ENCODE peak calls at places on chromosomes 11 and 22, in five cellular contexts. R is left ventricle myocardium inferior, G is upper lobe of right lung, F is OCI-LY7, O is fibroblast of lung. P is an unnamed sample.

GRCh38 chr11:93651052-93651451 is 10.4 kb upstream of the CEP295 start:
- DNase-seq in R (no peak), G (no peak), F (no peak), O (no peak), P (no peak)

GRCh38 chr22:48049116-48049515 is 1286.7 kb downstream of the TBC1D22A start:
- DNase-seq in R (no peak), G (no peak), F (no peak), O (no peak), P (no peak)

GRCh38 chr11:74418509-74418895 is 20.3 kb upstream of the PGM2L1 start:
- DNase-seq in R (no peak), G (no peak), F (no peak), O (peak; percentile 68), P (no peak)

GRCh38 chr11:43558556-43559127 is 121.9 kb upstream of the HSD17B12 start:
- DNase-seq in R (no peak), G (no peak), F (no peak), O (no peak), P (no peak)

GRCh38 chr22:20549232-20549841 is 41.9 kb downstream of the MED15 start:
- DNase-seq in R (no peak), G (no peak), F (no peak), O (no peak), P (peak; percentile 28)

GRCh38 chr22:40175571-40176105 is 2.1 kb upstream of the TNRC6B start:
- DNase-seq in R (no peak), G (no peak), F (no peak), O (no peak), P (no peak)

GRCh38 chr11:57214494-57214893 is 22.6 kb downstream of the APLNR start:
- DNase-seq in R (no peak), G (no peak), F (no peak), O (peak; percentile 69), P (no peak)

GRCh38 chr11:82523141-82523540 is 210.5 kb downstream of the FAM181B start:
- DNase-seq in R (no peak), G (no peak), F (no peak), O (no peak), P (no peak)

GRCh38 chr11:65625628-65626342 is 10.2 kb downstream of the PCNX3 start:
- DNase-seq in R (peak; percentile 70), G (peak; percentile 83), F (peak; percentile 55), O (peak; percentile 43), P (peak; percentile 70)

GRCh38 chr11:118953265-118953664 is 2.8 kb upstream of the UPK2 start:
- DNase-seq in R (no peak), G (no peak), F (peak; percentile 42), O (peak; percentile 23), P (no peak)

GRCh38 chr11:135074397-135074998 is 662.5 kb upstream of the B3GAT1 start:
- DNase-seq in R (no peak), G (no peak), F (no peak), O (no peak), P (no peak)

GRCh38 chr11:106457727-106458126 is 380.3 kb downstream of the AASDHPPT start:
- DNase-seq in R (no peak), G (no peak), F (no peak), O (peak; percentile 58), P (no peak)

GRCh38 chr11:18522388-18522787 is 4.4 kb downstream of the TSG101 start:
- DNase-seq in R (no peak), G (no peak), F (peak; percentile 33), O (no peak), P (no peak)

GRCh38 chr22:37274380-37274862 is 7.9 kb upstream of the CYTH4 start:
- DNase-seq in R (peak; percentile 54), G (peak; percentile 83), F (peak; percentile 79), O (no peak), P (peak; percentile 85)

GRCh38 chr11:112989198-112989597 is 28.0 kb downstream of the NCAM1 start:
- DNase-seq in R (no peak), G (no peak), F (no peak), O (no peak), P (no peak)

GRCh38 chr11:71059662-71060061 is 192.7 kb downstream of the SHANK2 start:
- DNase-seq in R (no peak), G (no peak), F (no peak), O (no peak), P (no peak)

GRCh38 chr11:6992457-6993431 is 27.4 kb downstream of the ZNF214 start:
- DNase-seq in R (no peak), G (no peak), F (no peak), O (peak; percentile 88), P (no peak)

GRCh38 chr22:49528420-49528720 is 299.3 kb downstream of the BRD1 start:
- DNase-seq in R (no peak), G (no peak), F (no peak), O (no peak), P (no peak)

GRCh38 chr22:44051961-44052360 is 27.9 kb downstream of the PARVB start:
- DNase-seq in R (no peak), G (no peak), F (no peak), O (no peak), P (no peak)

GRCh38 chr22:44046485-44047141 is 22.5 kb downstream of the PARVB start:
- DNase-seq in R (peak; percentile 57), G (no peak), F (no peak), O (no peak), P (peak; percentile 37)

GRCh38 chr22:44047891-44048301 is 23.8 kb downstream of the PARVB start:
- DNase-seq in R (no peak), G (no peak), F (no peak), O (no peak), P (peak; percentile 37)

GRCh38 chr22:44049369-44050231 is 25.5 kb downstream of the PARVB start:
- DNase-seq in R (no peak), G (no peak), F (no peak), O (no peak), P (peak; percentile 54)

GRCh38 chr22:44050766-44051747 is 27.0 kb downstream of the PARVB start:
- DNase-seq in R (no peak), G (no peak), F (no peak), O (no peak), P (peak; percentile 45)
- H3K27ac ChIP-seq in R (peak overlapping the region; percentile 42), G (peak overlapping the region; percentile 24), F (no peak overlapping the region), O (no peak overlapping the region), P (peak overlapping the region; percentile 55)

GRCh38 chr22:22712092-22712658 is 67.8 kb downstream of the GGTLC2 start:
- DNase-seq in R (no peak), G (no peak), F (peak; percentile 54), O (no peak), P (no peak)

GRCh38 chr22:22711532-22711913 is 67.1 kb downstream of the GGTLC2 start:
- DNase-seq in R (no peak), G (no peak), F (no peak), O (no peak), P (no peak)

GRCh38 chr22:22710719-22711531 is 66.5 kb downstream of the GGTLC2 start:
- DNase-seq in R (peak; percentile 35), G (peak; percentile 84), F (peak; percentile 69), O (no peak), P (peak; percentile 93)

GRCh38 chr22:22712666-22713365 is 68.4 kb downstream of the GGTLC2 start:
- DNase-seq in R (no peak), G (no peak), F (peak; percentile 42), O (no peak), P (no peak)

DNA sequence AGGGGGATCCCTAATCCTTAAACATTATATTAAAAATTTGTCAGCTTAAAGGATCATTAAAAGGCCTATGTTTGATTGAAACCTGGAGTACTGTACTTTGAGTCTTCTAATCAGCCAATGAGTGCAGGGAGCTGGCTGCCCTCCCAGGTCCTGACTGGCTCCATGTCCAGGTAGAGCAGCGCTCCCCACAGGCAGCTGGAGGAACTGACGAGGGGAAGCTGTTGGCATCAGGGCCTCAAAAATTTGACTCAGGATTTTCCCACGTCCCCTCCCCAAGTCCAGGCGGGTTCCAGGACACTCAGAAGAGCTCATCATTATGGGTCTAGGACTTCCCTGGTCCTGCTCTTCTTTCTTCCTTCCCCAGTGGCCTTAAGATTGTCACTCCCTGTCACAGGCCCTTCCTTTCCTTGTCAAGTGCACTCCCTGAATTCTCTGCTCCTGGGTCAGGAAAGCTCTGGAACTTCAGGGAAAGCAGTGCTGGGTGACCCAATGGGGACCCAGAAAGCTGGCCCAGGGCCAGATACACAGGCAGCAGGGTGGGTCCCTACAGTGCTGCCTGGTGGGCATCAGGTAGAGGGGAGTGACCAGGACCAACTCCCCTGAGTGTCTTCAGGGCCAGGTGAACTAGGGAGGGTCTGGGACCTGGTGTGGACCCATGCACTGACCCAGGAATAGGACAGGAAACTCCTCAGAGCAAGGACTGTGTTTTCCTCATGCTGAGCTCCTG is 65.5 kb downstream of the GGTLC2 start:
- DNase-seq in R (no peak), G (no peak), F (peak; percentile 45), O (no peak), P (no peak)
- TF ChIP-seq CTCF in R (no peak), G (no peak), F (peak; percentile 73), O (peak; percentile 17), P (no peak)

DNA sequence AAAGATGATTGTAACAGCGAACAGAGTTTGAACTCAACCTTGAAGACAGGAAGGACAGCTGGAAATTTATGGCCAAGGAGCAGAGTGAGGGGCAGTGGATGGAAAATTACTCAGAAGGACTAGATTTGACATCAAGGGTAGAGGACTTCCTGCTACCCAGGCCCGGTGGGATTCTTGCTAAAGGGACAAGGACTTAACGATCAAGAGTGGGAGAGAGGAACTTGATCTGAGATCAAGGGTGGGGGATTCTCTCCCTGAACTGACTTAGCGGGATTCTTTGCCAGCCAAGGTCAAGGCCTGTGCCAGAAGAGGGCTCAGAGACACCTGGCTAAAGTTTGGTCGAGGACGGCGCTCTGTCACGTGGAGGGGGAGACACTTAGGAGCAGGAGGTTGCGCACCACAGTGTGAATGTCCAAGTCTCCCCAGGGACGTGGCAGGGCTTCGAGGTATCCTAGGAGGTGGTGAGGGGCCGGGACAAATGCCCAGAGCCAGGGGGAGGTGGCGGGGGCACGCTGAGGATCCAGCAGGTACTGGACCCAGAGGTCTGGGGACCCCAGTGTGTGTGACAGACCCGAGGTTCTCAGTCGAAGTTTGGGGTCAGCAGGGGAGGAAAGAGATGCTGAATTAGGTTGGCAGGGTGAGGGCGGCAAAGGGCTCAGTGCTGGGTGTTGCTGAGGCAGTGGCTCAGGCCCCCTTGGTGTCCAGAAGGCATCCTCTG is 46.1 kb upstream of the SHISAL1 start:
- DNase-seq in R (peak; percentile 11), G (peak; percentile 34), F (no peak), O (no peak), P (peak; percentile 73)
- H3K4me1 ChIP-seq in R (peaks cover 49% of the 10 kb centered on the region), G (peaks cover 23% of the 10 kb centered on the region), F (no peaks in the 10 kb centered on the region), O (peaks cover 32% of the 10 kb centered on the region), P (peaks cover 8% of the 10 kb centered on the region)

GRCh38 chr11:75921808-75922207 is 106.8 kb downstream of the UVRAG start:
- DNase-seq in R (no peak), G (no peak), F (no peak), O (no peak), P (no peak)

GRCh38 chr11:75918295-75918694 is 103.3 kb downstream of the UVRAG start:
- DNase-seq in R (no peak), G (no peak), F (no peak), O (no peak), P (no peak)

GRCh38 chr11:75919525-75919924 is 104.5 kb downstream of the UVRAG start:
- DNase-seq in R (no peak), G (no peak), F (peak; percentile 19), O (peak; percentile 61), P (no peak)

GRCh38 chr11:75916882-75917281 is 101.9 kb downstream of the UVRAG start:
- DNase-seq in R (no peak), G (no peak), F (no peak), O (no peak), P (no peak)

DNA sequence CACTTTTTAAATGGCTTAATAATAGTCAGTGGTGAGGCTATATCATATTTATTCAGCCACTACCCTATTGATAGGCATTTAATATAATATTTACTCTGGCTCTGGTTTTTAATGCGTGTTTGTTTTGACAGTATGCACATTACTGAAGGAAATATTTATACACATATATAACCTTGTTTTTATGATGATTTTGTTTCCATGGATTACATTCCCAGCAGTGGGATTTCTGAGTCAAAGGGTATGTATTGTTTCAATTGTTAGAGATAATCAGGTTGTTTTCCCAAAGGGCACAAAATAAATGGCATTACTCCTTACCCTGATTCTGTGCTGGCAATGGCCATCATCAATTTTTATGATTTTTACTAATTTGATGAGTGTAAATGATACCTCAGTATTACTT is 105.9 kb downstream of the UVRAG start:
- DNase-seq in R (no peak), G (no peak), F (no peak), O (no peak), P (no peak)
- H3K27ac ChIP-seq in R (no peak overlapping the region), G (no peak overlapping the region), F (no peak overlapping the region), O (no peak overlapping the region), P (no peak overlapping the region)

P was measured in left lung.